ENCODE peak calls at places on chromosomes 6 and 20, in eight cellular contexts. F is coronary artery; S is fibroblast of villous mesenchyme; Y is lung; N is Peyer's patch; J is Panc1; L is tibial artery; R is CD8-positive, alpha-beta T cell. W is an unnamed sample.

GRCh38 chr6:136788069-136788902 is 4.0 kb downstream of the MAP3K5 start:
- DNase-seq in F (no peak), S (peak), Y (no peak), N (no peak), J (no peak), L (no peak), R (no peak), W (no peak)

GRCh38 chr6:149567194-149567586 is 1.0 kb downstream of the GINM1 start:
- DNase-seq in F (no peak), S (no peak), Y (no peak), N (no peak), J (no peak), L (no peak), R (no peak), W (no peak)

GRCh38 chr6:147787407-147787806 is 278.9 kb downstream of the SAMD5 start:
- DNase-seq in F (no peak), S (no peak), Y (no peak), N (no peak), J (no peak), L (no peak), R (no peak), W (no peak)

GRCh38 chr20:7866279-7866678 is 74.0 kb downstream of the HAO1 start:
- DNase-seq in F (no peak), S (peak), Y (no peak), N (no peak), J (no peak), L (no peak), R (no peak), W (no peak)

GRCh38 chr6:88211446-88211845 is 45.3 kb upstream of the CNR1 start:
- DNase-seq in F (no peak), S (no peak), Y (no peak), N (no peak), J (no peak), L (no peak), R (no peak), W (no peak)

GRCh38 chr6:106005013-106005412 is 81.1 kb upstream of the PRDM1 start:
- DNase-seq in F (no peak), S (peak), Y (no peak), N (no peak), J (no peak), L (no peak), R (no peak), W (no peak)

GRCh38 chr20:52619101-52619500 is 353.1 kb upstream of the TSHZ2 start:
- DNase-seq in F (no peak), S (no peak), Y (no peak), N (no peak), J (no peak), L (no peak), R (no peak), W (no peak)

GRCh38 chr20:1327241-1327653 is 1.7 kb downstream of the SDCBP2 start:
- DNase-seq in F (peak), S (peak), Y (no peak), N (peak), J (no peak), L (no peak), R (no peak), W (no peak)

GRCh38 chr6:53765270-53765669 is 29.5 kb upstream of the LRRC1 start:
- DNase-seq in F (no peak), S (peak), Y (peak), N (no peak), J (no peak), L (no peak), R (no peak), W (no peak)

GRCh38 chr6:118313208-118313607 is 234.9 kb upstream of the PLN start:
- DNase-seq in F (no peak), S (peak), Y (no peak), N (no peak), J (no peak), L (no peak), R (no peak), W (no peak)

GRCh38 chr6:139829557-139829956 is 455.1 kb upstream of the CITED2 start:
- DNase-seq in F (no peak), S (no peak), Y (no peak), N (no peak), J (no peak), L (no peak), R (no peak), W (no peak)

GRCh38 chr6:130526466-130526865 is 160.6 kb downstream of the TMEM200A start:
- DNase-seq in F (no peak), S (no peak), Y (no peak), N (no peak), J (no peak), L (no peak), R (no peak), W (no peak)

GRCh38 chr20:34045930-34046329 is 52.2 kb downstream of the RALY start:
- DNase-seq in F (no peak), S (no peak), Y (no peak), N (no peak), J (no peak), L (no peak), R (no peak), W (no peak)

DNA sequence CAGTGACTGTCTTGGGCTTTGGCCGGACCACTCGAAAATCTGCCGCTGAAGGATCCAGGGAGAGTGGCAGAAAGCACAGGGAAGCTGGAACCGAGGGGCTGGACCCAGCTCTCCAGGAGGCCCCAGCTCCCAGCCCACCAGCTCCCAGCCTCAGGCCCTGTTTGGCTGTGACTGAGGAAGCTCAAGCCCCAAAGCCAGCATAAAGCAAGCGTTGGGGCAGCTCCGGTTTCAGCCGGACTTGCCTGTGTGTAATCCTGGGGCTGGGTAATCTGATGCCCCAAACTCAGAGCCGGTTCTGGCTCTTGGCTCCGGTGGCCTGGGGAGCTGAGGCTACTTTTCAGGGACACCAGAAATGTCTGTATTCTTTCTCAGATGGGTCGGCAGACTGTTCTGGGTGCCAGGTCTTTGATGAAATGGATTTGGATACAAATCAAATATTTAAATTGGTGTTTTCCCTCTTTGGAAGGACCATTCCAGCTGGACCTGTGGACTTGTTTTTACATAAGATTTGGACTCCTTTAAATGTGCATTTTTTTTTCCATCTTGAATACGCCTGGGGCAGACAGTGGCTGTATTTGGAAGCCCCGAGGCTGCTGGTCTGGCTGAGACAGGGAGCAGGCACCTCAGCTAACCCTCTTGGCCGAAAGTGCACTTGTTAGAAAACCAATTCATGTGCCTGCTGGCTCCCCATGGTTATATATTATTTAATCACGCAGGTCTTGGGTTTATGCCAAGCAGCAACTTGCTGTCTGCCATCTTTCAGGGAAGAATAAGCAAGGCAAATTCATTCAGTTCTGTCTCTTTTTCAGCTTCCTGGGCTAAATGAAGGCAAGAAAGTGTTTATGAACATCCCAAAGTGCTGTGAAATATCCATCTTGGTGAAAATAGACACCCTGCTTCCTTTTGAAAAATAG is 29.6 kb downstream of the RPP40 start:
- DNase-seq in F (peak), S (peak), Y (peak), N (no peak), J (no peak), L (peak), R (no peak), W (no peak)
- H3K4me3 ChIP-seq in F (peak), S (no peak), Y (no peak), N (no peak), J (no peak), L (peak), R (no peak), W (no peak)

GRCh38 chr6:73452107-73452461 is at the start of gene CGAS:
- DNase-seq in F (no peak), S (peak), Y (peak), N (no peak), J (peak), L (peak), R (peak), W (peak)
- H3K4me3 ChIP-seq in F (peak), S (peak), Y (peak), N (peak), J (peak), L (peak), R (peak), W (peak)

DNA sequence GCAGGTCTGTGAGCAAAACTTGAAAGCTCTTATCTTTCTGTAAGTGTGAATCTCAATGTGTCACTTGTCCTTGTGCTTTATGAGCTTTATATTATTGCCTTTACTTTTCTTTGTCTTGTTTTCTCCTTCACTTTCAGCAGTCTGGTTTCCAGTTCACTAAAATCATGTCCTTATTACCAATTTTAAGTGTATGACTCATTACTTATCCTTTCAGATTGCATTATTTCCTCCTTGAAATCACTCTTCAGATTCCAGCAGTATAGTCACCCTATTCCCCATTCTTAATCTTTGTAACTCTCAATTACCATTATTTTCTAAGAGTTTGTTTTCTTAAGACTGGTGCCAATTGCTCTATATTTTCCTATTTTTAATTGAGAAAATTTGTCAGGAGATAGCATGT is 117.4 kb upstream of the GRIK2 start:
- DNase-seq in F (no peak), S (peak), Y (no peak), N (no peak), J (no peak), L (no peak), R (no peak), W (no peak)
- H3K4me3 ChIP-seq in F (no peak), S (no peak), Y (no peak), N (no peak), J (no peak), L (no peak), R (no peak), W (no peak)

GRCh38 chr20:62133864-62134263 is 9.3 kb downstream of the PSMA7 start:
- DNase-seq in F (peak), S (no peak), Y (no peak), N (no peak), J (no peak), L (no peak), R (no peak), W (no peak)

GRCh38 chr20:62134735-62135231 is 8.4 kb downstream of the PSMA7 start:
- DNase-seq in F (peak), S (peak), Y (peak), N (no peak), J (no peak), L (peak), R (no peak), W (no peak)

GRCh38 chr20:62131560-62132320 is 9.5 kb downstream of the LSM14B start:
- DNase-seq in F (no peak), S (no peak), Y (no peak), N (no peak), J (no peak), L (no peak), R (no peak), W (no peak)

GRCh38 chr20:62133051-62133845 is 9.9 kb downstream of the PSMA7 start:
- DNase-seq in F (peak), S (no peak), Y (peak), N (no peak), J (no peak), L (peak), R (no peak), W (no peak)

GRCh38 chr20:62132421-62132820 is 10.1 kb downstream of the LSM14B start:
- DNase-seq in F (no peak), S (no peak), Y (no peak), N (no peak), J (no peak), L (no peak), R (no peak), W (no peak)
- H3K4me3 ChIP-seq in F (no peak), S (no peak), Y (no peak), N (no peak), J (no peak), L (no peak), R (no peak), W (no peak)

GRCh38 chr20:36744764-36745191 is 1.1 kb downstream of the NDRG3 start:
- DNase-seq in F (peak), S (no peak), Y (no peak), N (no peak), J (no peak), L (peak), R (no peak), W (no peak)
- H3K4me3 ChIP-seq in F (peak), S (peak), Y (no peak), N (peak), J (peak), L (peak), R (peak), W (peak)

GRCh38 chr6:155188707-155189496 is 74.9 kb upstream of the CLDN20 start:
- DNase-seq in F (no peak), S (peak), Y (no peak), N (no peak), J (no peak), L (no peak), R (no peak), W (no peak)
- H3K4me3 ChIP-seq in F (no peak), S (peak), Y (no peak), N (no peak), J (peak), L (peak), R (no peak), W (peak)

DNA sequence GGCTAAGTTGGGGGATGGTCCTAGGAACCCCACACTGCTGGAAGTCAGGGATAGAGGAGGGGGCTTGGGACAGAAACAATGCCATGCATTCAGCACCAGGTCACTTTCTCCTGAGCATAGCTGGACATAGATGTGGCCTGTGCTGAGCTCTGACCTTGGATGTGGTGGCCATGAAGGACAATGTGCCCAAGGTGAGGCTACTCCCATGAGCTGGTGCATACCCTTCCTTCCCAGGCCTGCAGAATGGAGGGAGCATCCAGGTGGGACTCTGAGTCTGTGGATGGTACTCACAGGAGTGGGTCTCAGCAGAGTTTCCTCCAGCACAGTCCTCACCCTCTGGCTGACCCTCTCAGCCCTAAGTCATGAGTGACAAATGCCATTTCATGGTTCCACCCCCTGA is 16.9 kb downstream of the CST9L start:
- DNase-seq in F (no peak), S (no peak), Y (no peak), N (no peak), J (no peak), L (no peak), R (no peak), W (no peak)
- H3K4me3 ChIP-seq in F (no peak), S (no peak), Y (no peak), N (no peak), J (no peak), L (no peak), R (no peak), W (no peak)

GRCh38 chr6:24643925-24644324 is 2.1 kb downstream of the KIAA0319 start:
- DNase-seq in F (no peak), S (no peak), Y (no peak), N (no peak), J (no peak), L (no peak), R (no peak), W (no peak)

GRCh38 chr6:24644377-24644776 is 1.6 kb downstream of the KIAA0319 start:
- DNase-seq in F (no peak), S (no peak), Y (no peak), N (no peak), J (no peak), L (no peak), R (no peak), W (no peak)

GRCh38 chr6:24648276-24648675 is 2.3 kb upstream of the KIAA0319 start:
- DNase-seq in F (no peak), S (no peak), Y (no peak), N (no peak), J (no peak), L (no peak), R (no peak), W (no peak)

GRCh38 chr6:24650365-24650764 is 4.4 kb upstream of the KIAA0319 start:
- DNase-seq in F (no peak), S (no peak), Y (no peak), N (no peak), J (no peak), L (no peak), R (no peak), W (no peak)

GRCh38 chr6:24646771-24647170 is 780 bp upstream of the KIAA0319 start:
- DNase-seq in F (no peak), S (no peak), Y (no peak), N (no peak), J (no peak), L (no peak), R (no peak), W (no peak)
- H3K4me3 ChIP-seq in F (no peak), S (no peak), Y (no peak), N (no peak), J (peak), L (no peak), R (no peak), W (no peak)